ENCODE peak calls at places on chromosomes 2 and 18, in ten cellular contexts. E is activated naive CD4-positive, alpha-beta T cell treated with anti-CD3 and anti-CD28 coated beads for 36 hours; H is activated T-cell treated with anti-CD3 and anti-CD28 coated beads, Interleukin-2, amount 50 U/mL, for 4 hours; W is activated T-helper 1 cell treated with anti-CD3 and anti-CD28 coated beads, Interleukin-2, amount 50 U/mL, for 16 hours; J is HT-29; V is iris pigment epithelial cell; D is hepatocyte; R is Ammon's horn; C is sciatic nerve; S is SIG-M5. M is an unnamed sample.
A peak's percentile ranks its signal among the peaks of the same experiment; 100 is the strongest.

GRCh38 chr2:172285010-172285621 is 142.3 kb upstream of the ITGA6 start:
- DNase-seq in D (no peak), W (no peak), H (no peak), S (peak; percentile 67), R (peak; percentile 66), C (no peak), E (no peak), V (peak; percentile 56), J (no peak), M (no peak)

GRCh38 chr18:77000527-77000926 is 132.1 kb downstream of the MBP start:
- DNase-seq in J (peak; percentile 16), C (no peak), V (peak; percentile 43), S (no peak), D (peak; percentile 69), R (peak; percentile 78), E (peak; percentile 60), H (peak; percentile 47), W (no peak), M (no peak)

GRCh38 chr18:13120967-13121586 is 97.5 kb upstream of the LDLRAD4 start:
- DNase-seq in R (peak; percentile 59), E (no peak), W (no peak), C (no peak), S (no peak), D (no peak), H (no peak), J (no peak), V (peak; percentile 73), M (no peak)

GRCh38 chr2:46241344-46241743 is 55.9 kb upstream of the EPAS1 start:
- DNase-seq in E (no peak), V (peak; percentile 71), S (no peak), J (no peak), C (no peak), H (no peak), D (no peak), R (no peak), W (no peak), M (no peak)

GRCh38 chr2:109396338-109397180 is 217.2 kb downstream of the SEPTIN10 start:
- DNase-seq in W (no peak), S (no peak), D (no peak), H (no peak), E (peak; percentile 61), C (no peak), V (no peak), R (no peak), J (no peak), M (no peak)

GRCh38 chr2:16870677-16871076 is 205.0 kb upstream of the CYRIA start:
- DNase-seq in R (no peak), J (no peak), V (no peak), S (no peak), H (no peak), D (no peak), W (no peak), E (no peak), C (no peak), M (no peak)

GRCh38 chr2:237911363-237912017 is 52.1 kb downstream of the RAMP1 start:
- DNase-seq in C (peak; percentile 54), V (no peak), E (no peak), D (no peak), W (no peak), H (no peak), J (no peak), R (no peak), S (no peak), M (no peak)

GRCh38 chr18:55465313-55465712 is 122.7 kb downstream of the TCF4 start:
- DNase-seq in H (no peak), E (no peak), V (no peak), D (no peak), W (no peak), C (no peak), S (no peak), R (no peak), J (no peak), M (no peak)

GRCh38 chr2:52336951-52337350 is 1305.0 kb upstream of the NRXN1 start:
- DNase-seq in D (no peak), C (no peak), H (no peak), V (peak; percentile 27), S (no peak), W (no peak), E (no peak), R (no peak), J (no peak), M (no peak)

GRCh38 chr2:127416486-127417001 is 1.7 kb upstream of the PROC start:
- DNase-seq in H (no peak), D (no peak), W (no peak), E (peak; percentile 21), V (no peak), C (no peak), S (no peak), J (no peak), R (no peak), M (no peak)

GRCh38 chr2:86079981-86080911 is 25.4 kb downstream of the POLR1A start:
- DNase-seq in E (peak; percentile 91), J (peak; percentile 67), C (peak; percentile 91), W (peak; percentile 73), D (peak; percentile 92), H (peak; percentile 72), S (no peak), R (peak; percentile 86), V (peak; percentile 76), M (peak; percentile 30)

GRCh38 chr2:151878655-151879563 is 50.7 kb upstream of the ARL5A start:
- DNase-seq in J (no peak), D (peak; percentile 47), S (peak; percentile 40), W (no peak), C (no peak), E (no peak), V (peak; percentile 39), R (no peak), H (no peak), M (no peak)

GRCh38 chr18:74185860-74186259 is 37.5 kb downstream of the TIMM21 start:
- DNase-seq in D (no peak), V (no peak), J (no peak), R (no peak), W (no peak), S (no peak), C (no peak), H (no peak), E (no peak), M (no peak)

GRCh38 chr2:8058652-8059051 is 623.2 kb upstream of the ID2 start:
- DNase-seq in V (no peak), E (no peak), D (no peak), H (no peak), J (no peak), S (no peak), W (no peak), R (peak; percentile 47), C (no peak), M (no peak)

GRCh38 chr2:230896346-230897115 is 28.5 kb downstream of the GPR55 start:
- DNase-seq in V (no peak), R (no peak), D (peak; percentile 3), E (no peak), H (no peak), W (no peak), S (no peak), J (no peak), C (peak; percentile 39), M (no peak)

GRCh38 chr2:163252199-163252598 is 413.6 kb upstream of the KCNH7 start:
- DNase-seq in E (no peak), C (no peak), H (no peak), J (peak; percentile 24), S (no peak), R (no peak), W (no peak), V (no peak), D (no peak), M (no peak)

M was measured in substantia nigra.